ENCODE peak calls at places on chromosomes 4 and X, in ten cellular contexts. J, Y, H, G, C, E, B, D, V and A are unnamed samples. For H3K9me3, the result is how much of the 10 kb centered on the place peaks cover.

GRCh38 chrX:56994375-56995270 is 718 bp downstream of the SPIN3 start:
- DNase-seq in J (peak), Y (no peak), H (no peak), G (no peak), C (no peak), E (no peak), B (no peak), D (no peak), V (no peak), A (no peak)

GRCh38 chr4:53346920-53347852 is 18.7 kb downstream of the SCFD2 start:
- DNase-seq in J (no peak), Y (no peak), H (no peak), G (peak), C (peak), E (peak), B (no peak), D (no peak), V (no peak), A (no peak)

GRCh38 chr4:85391568-85392410 is 83.2 kb upstream of the ARHGAP24 start:
- DNase-seq in J (no peak), Y (no peak), H (no peak), G (no peak), C (no peak), E (no peak), B (no peak), D (no peak), V (no peak), A (no peak)

GRCh38 chrX:135973025-135973547 is 702 bp downstream of the MMGT1 start:
- DNase-seq in J (no peak), Y (no peak), H (no peak), G (peak), C (peak), E (peak), B (peak), D (peak), V (no peak), A (no peak)

GRCh38 chr4:61555789-61556188 is 355.7 kb downstream of the ADGRL3 start:
- DNase-seq in J (peak), Y (no peak), H (no peak), G (no peak), C (no peak), E (peak), B (no peak), D (no peak), V (no peak), A (no peak)

GRCh38 chrX:137424679-137425078 is 141.2 kb upstream of the ZIC3 start:
- DNase-seq in J (no peak), Y (no peak), H (no peak), G (no peak), C (no peak), E (no peak), B (no peak), D (no peak), V (no peak), A (no peak)

GRCh38 chrX:39910651-39911050 is 187.1 kb downstream of the BCOR start:
- DNase-seq in J (no peak), Y (no peak), H (no peak), G (no peak), C (no peak), E (no peak), B (no peak), D (no peak), V (no peak), A (no peak)

GRCh38 chrX:56766554-56767412 is 37.7 kb downstream of the NBDY start:
- DNase-seq in J (no peak), Y (no peak), H (no peak), G (peak), C (no peak), E (no peak), B (no peak), D (peak), V (no peak), A (no peak)

GRCh38 chr4:110059556-110060191 is 138.7 kb downstream of the ELOVL6 start:
- DNase-seq in J (no peak), Y (no peak), H (no peak), G (no peak), C (no peak), E (peak), B (peak), D (peak), V (no peak), A (no peak)

GRCh38 chrX:15911729-15912550 is 57.3 kb upstream of the AP1S2 start:
- DNase-seq in J (no peak), Y (no peak), H (no peak), G (no peak), C (no peak), E (no peak), B (no peak), D (no peak), V (no peak), A (no peak)

GRCh38 chr4:11805837-11806236 is 377.1 kb upstream of the HS3ST1 start:
- DNase-seq in J (no peak), Y (no peak), H (no peak), G (peak), C (peak), E (peak), B (peak), D (no peak), V (no peak), A (no peak)

GRCh38 chr4:73593631-73594241 is 26.5 kb downstream of the RASSF6 start:
- DNase-seq in J (no peak), Y (no peak), H (no peak), G (no peak), C (no peak), E (peak), B (peak), D (no peak), V (no peak), A (no peak)

GRCh38 chr4:155001229-155001628 is 207.2 kb upstream of the NPY2R start:
- DNase-seq in J (no peak), Y (no peak), H (no peak), G (no peak), C (no peak), E (no peak), B (no peak), D (no peak), V (no peak), A (no peak)

GRCh38 chr4:55397024-55397520 is 1.3 kb downstream of the TMEM165 start:
- DNase-seq in J (peak), Y (no peak), H (no peak), G (no peak), C (peak), E (no peak), B (peak), D (peak), V (no peak), A (no peak)

GRCh38 chr4:55395218-55395528 is 584 bp upstream of the TMEM165 start:
- DNase-seq in J (no peak), Y (no peak), H (no peak), G (no peak), C (no peak), E (no peak), B (no peak), D (no peak), V (no peak), A (no peak)

GRCh38 chr4:55395529-55396304 is at the start of gene TMEM165:
- DNase-seq in J (peak), Y (peak), H (peak), G (peak), C (peak), E (peak), B (peak), D (peak), V (peak), A (peak)

GRCh38 chr4:55397521-55398321 is 2.0 kb downstream of the TMEM165 start:
- DNase-seq in J (no peak), Y (no peak), H (no peak), G (no peak), C (peak), E (peak), B (peak), D (no peak), V (no peak), A (no peak)

DNA sequence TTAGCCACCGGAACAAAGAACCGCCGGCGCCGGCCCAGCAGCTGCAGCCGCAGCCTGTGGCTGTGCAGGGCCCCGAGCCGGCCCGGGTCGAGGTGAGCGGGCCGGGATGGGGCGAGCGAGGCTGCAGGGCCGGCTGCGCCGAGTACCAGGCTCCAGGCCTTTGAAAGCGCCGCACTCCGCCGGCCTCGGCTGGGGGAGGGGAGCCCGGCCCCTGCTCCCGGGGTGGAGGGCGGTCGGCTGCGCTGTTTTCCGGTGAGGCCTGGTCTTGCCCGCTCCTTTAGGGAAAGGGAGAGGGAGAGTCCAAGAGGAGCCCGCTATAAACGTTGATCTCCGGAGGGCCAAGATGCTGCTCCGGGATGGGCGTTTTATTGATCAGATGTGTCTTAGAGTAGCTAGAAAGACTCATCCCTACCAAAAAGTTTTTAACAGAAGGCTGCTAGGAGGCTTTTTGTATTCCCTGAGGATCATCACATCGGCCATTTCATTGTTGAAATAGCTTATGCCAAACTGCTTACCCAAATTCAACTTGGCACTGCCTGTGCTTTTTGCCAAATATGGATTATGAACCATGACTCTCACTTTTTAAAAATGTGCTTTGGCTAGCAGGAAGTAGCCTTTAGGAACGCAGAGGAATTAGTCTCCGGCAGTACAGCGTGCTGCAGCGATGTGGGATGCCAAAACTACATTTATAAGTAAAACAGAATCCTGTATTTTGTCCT is 707 bp downstream of the TMEM165 start:
- DNase-seq in J (peak), Y (peak), H (no peak), G (peak), C (peak), E (peak), B (peak), D (peak), V (peak), A (peak)
- H3K9me3 ChIP-seq in J (under half), Y (under half), H (under half), G (under half), C (under half), E (under half), B (under half), D (under half), V (under half), A (under half)

GRCh38 chr4:7570156-7570778 is 135.5 kb upstream of the PSAPL1 start:
- DNase-seq in J (no peak), Y (no peak), H (no peak), G (no peak), C (no peak), E (no peak), B (no peak), D (no peak), V (no peak), A (no peak)

GRCh38 chr4:7571001-7571400 is 136.3 kb upstream of the PSAPL1 start:
- DNase-seq in J (no peak), Y (no peak), H (no peak), G (no peak), C (no peak), E (no peak), B (no peak), D (no peak), V (no peak), A (no peak)

GRCh38 chr4:7571736-7572135 is 137.0 kb upstream of the PSAPL1 start:
- DNase-seq in J (no peak), Y (no peak), H (no peak), G (no peak), C (no peak), E (no peak), B (no peak), D (no peak), V (no peak), A (no peak)

GRCh38 chr4:7573692-7574091 is 139.0 kb upstream of the PSAPL1 start:
- DNase-seq in J (no peak), Y (no peak), H (no peak), G (no peak), C (no peak), E (no peak), B (no peak), D (no peak), V (no peak), A (no peak)

GRCh38 chr4:7575426-7575825 is 140.7 kb upstream of the PSAPL1 start:
- DNase-seq in J (no peak), Y (no peak), H (no peak), G (no peak), C (no peak), E (no peak), B (no peak), D (no peak), V (no peak), A (no peak)
- H3K9me3 ChIP-seq in J (under half), Y (under half), H (under half), G (under half), C (half or more), E (under half), B (under half), D (under half), V (under half), A (under half)

GRCh38 chr4:103098331-103098730 is 1.3 kb downstream of the BDH2 start:
- DNase-seq in J (no peak), Y (no peak), H (no peak), G (no peak), C (no peak), E (no peak), B (no peak), D (no peak), V (no peak), A (no peak)

GRCh38 chr4:103099691-103100392 is at the start of gene BDH2:
- DNase-seq in J (peak), Y (peak), H (no peak), G (peak), C (peak), E (peak), B (peak), D (peak), V (no peak), A (no peak)

GRCh38 chr4:103098746-103099421 is 750 bp downstream of the BDH2 start:
- DNase-seq in J (no peak), Y (no peak), H (no peak), G (peak), C (no peak), E (peak), B (no peak), D (no peak), V (no peak), A (no peak)

GRCh38 chr4:103095080-103095479 is 4.6 kb downstream of the BDH2 start:
- DNase-seq in J (no peak), Y (no peak), H (no peak), G (no peak), C (no peak), E (no peak), B (no peak), D (no peak), V (no peak), A (no peak)

GRCh38 chr4:103097112-103097511 is 2.5 kb downstream of the BDH2 start:
- DNase-seq in J (no peak), Y (no peak), H (no peak), G (no peak), C (no peak), E (no peak), B (no peak), D (no peak), V (no peak), A (no peak)
- H3K9me3 ChIP-seq in J (under half), Y (under half), H (under half), G (under half), C (under half), E (under half), B (under half), D (under half), V (under half), A (under half)

GRCh38 chrX:151873096-151873495 is 39.6 kb upstream of the MAGEA4 start:
- DNase-seq in J (no peak), Y (no peak), H (no peak), G (no peak), C (no peak), E (no peak), B (no peak), D (no peak), V (no peak), A (no peak)
- H3K9me3 ChIP-seq in J (under half), Y (under half), H (under half), G (under half), C (under half), E (under half), B (under half), D (under half), V (under half), A (under half)

DNA sequence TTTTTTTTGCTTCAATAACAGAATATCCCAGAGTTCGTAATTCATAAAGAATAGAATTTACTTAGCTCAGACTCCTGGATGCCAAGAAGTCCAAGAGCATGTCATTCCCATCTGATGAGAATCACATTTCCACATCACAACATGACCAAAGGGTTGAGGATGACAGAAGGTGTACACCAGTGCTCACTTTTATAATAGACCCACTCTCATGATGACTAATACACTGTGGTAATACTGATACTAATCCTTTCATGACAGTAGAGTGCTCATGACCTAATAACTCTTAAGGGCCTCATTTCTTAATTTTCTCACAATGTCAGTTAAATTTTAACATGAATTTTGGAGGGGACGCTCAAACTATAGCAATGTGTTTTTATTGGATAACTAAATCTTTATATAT is 69.2 kb downstream of the ZNF732 start:
- DNase-seq in J (no peak), Y (no peak), H (no peak), G (no peak), C (peak), E (no peak), B (no peak), D (no peak), V (no peak), A (no peak)
- H3K9me3 ChIP-seq in J (under half), Y (under half), H (under half), G (under half), C (under half), E (under half), B (under half), D (under half), V (under half), A (under half)

DNA sequence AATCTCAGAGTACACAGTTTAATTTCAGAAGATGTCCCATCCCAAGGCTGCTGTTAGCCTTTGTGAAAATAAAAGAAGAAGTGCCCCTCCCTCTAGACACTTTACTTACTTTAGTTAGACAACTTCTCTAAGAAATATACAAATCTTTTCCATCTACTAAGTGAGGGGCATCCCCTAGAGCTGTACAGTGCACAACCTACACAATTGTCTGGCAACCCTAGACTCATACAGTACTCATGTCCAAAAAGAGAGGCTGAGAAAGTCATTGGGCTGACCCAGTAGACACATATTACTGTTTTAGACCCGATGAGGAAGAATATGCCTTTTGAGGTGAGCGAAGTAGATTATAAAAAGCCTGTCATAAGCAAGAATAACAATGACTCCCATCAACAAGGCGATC is 297.6 kb downstream of the IDS start:
- DNase-seq in J (no peak), Y (no peak), H (no peak), G (no peak), C (no peak), E (no peak), B (no peak), D (no peak), V (no peak), A (no peak)
- H3K9me3 ChIP-seq in J (under half), Y (under half), H (under half), G (under half), C (under half), E (under half), B (under half), D (under half), V (under half), A (under half)

GRCh38 chr4:168978001-168978700 is 31.9 kb downstream of the CBR4 start:
- DNase-seq in J (no peak), Y (no peak), H (no peak), G (no peak), C (peak), E (no peak), B (no peak), D (no peak), V (no peak), A (no peak)
- H3K9me3 ChIP-seq in J (under half), Y (under half), H (under half), G (under half), C (under half), E (under half), B (under half), D (under half), V (under half), A (under half)

GRCh38 chrX:63471004-63471403 is 119.9 kb upstream of the SPIN4 start:
- DNase-seq in J (no peak), Y (no peak), H (no peak), G (no peak), C (no peak), E (no peak), B (no peak), D (no peak), V (no peak), A (no peak)

GRCh38 chrX:63470506-63470905 is 119.4 kb upstream of the SPIN4 start:
- DNase-seq in J (no peak), Y (no peak), H (no peak), G (no peak), C (no peak), E (no peak), B (no peak), D (no peak), V (no peak), A (no peak)

DNA sequence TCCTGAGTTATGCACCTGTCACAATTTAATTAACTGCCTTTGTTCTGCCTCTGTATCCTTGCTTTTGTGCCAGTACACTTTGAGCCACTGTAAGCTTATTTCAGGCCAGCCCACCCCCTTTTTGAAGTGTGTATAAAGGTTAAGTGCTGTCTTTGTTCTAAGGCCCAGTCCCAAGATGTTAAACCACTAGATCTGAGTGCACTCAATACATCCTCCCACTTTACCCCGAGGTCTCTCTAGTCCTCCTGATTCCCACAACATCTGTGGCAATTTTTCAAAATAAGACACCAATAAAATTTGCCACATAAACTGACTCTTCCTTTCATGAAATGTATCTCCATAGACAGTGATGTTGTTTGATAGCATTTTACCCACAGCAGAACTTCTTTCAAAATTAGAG is 124.1 kb upstream of the SPIN4 start:
- DNase-seq in J (no peak), Y (no peak), H (no peak), G (no peak), C (no peak), E (peak), B (peak), D (no peak), V (no peak), A (no peak)
- H3K9me3 ChIP-seq in J (under half), Y (under half), H (under half), G (under half), C (under half), E (under half), B (under half), D (under half), V (under half), A (under half)

DNA sequence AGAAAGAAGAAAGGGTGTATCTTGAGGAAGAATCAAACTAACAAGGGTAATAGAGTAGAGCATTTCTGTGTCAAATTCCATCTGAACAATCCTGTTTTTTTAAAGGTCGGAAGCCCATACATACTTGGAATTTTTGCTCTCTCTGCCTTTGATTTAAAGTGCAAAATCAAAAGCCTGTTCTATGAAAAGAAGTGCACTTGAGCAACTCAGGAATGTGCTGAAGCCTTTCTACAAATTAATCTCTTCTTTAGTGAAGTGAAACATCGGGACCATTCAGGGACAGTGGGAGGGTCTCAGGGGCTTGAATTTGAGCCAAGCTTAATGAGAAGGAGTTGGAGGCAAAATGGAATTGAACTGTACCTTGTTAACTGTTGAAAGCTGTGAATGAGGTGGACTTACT is 1008.5 kb upstream of the LCORL start:
- DNase-seq in J (no peak), Y (no peak), H (no peak), G (no peak), C (no peak), E (no peak), B (no peak), D (no peak), V (no peak), A (no peak)
- H3K9me3 ChIP-seq in J (under half), Y (under half), H (under half), G (under half), C (under half), E (under half), B (under half), D (under half), V (under half), A (under half)